ENCODE peak calls at places on chromosomes 3 and 15, in ten cellular contexts. One of them, this sample, is unnamed.

GRCh38 chr3:197339841-197340520 is 41.6 kb upstream of the DLG1 start:
- DNase-seq in brain microvascular endothelial cell: peak
- DNase-seq in IMR-90: peak
- DNase-seq in AG04449: no peak
- DNase-seq in CD8-positive, alpha-beta T cell: no peak
- DNase-seq in epithelial cell of proximal tubule: no peak
- DNase-seq in tibial artery: peak
- DNase-seq in stomach: no peak
- DNase-seq in HepG2: peak
- DNase-seq in cardiac fibroblast: peak
- DNase-seq in this sample: no peak

GRCh38 chr3:143771258-143771657 is 77.0 kb downstream of the SLC9A9 start:
- DNase-seq in brain microvascular endothelial cell: no peak
- DNase-seq in IMR-90: no peak
- DNase-seq in AG04449: no peak
- DNase-seq in CD8-positive, alpha-beta T cell: no peak
- DNase-seq in epithelial cell of proximal tubule: no peak
- DNase-seq in tibial artery: no peak
- DNase-seq in stomach: no peak
- DNase-seq in HepG2: no peak
- DNase-seq in cardiac fibroblast: peak
- DNase-seq in this sample: no peak

GRCh38 chr3:17290894-17291293 is 406.1 kb downstream of the PLCL2 start:
- DNase-seq in brain microvascular endothelial cell: no peak
- DNase-seq in IMR-90: no peak
- DNase-seq in AG04449: no peak
- DNase-seq in CD8-positive, alpha-beta T cell: no peak
- DNase-seq in epithelial cell of proximal tubule: no peak
- DNase-seq in tibial artery: no peak
- DNase-seq in stomach: no peak
- DNase-seq in HepG2: no peak
- DNase-seq in cardiac fibroblast: peak
- DNase-seq in this sample: peak

GRCh38 chr3:182795383-182795782 is 2.1 kb downstream of the ATP11B start:
- DNase-seq in brain microvascular endothelial cell: no peak
- DNase-seq in IMR-90: no peak
- DNase-seq in AG04449: no peak
- DNase-seq in CD8-positive, alpha-beta T cell: peak
- DNase-seq in epithelial cell of proximal tubule: no peak
- DNase-seq in tibial artery: no peak
- DNase-seq in stomach: no peak
- DNase-seq in HepG2: no peak
- DNase-seq in cardiac fibroblast: peak
- DNase-seq in this sample: no peak

GRCh38 chr15:77305953-77306352 is 114.0 kb downstream of the PEAK1 start:
- DNase-seq in brain microvascular endothelial cell: no peak
- DNase-seq in IMR-90: no peak
- DNase-seq in AG04449: no peak
- DNase-seq in CD8-positive, alpha-beta T cell: no peak
- DNase-seq in epithelial cell of proximal tubule: no peak
- DNase-seq in tibial artery: no peak
- DNase-seq in stomach: no peak
- DNase-seq in HepG2: no peak
- DNase-seq in cardiac fibroblast: no peak
- DNase-seq in this sample: no peak

GRCh38 chr3:101719604-101720185 is 4.7 kb upstream of the CEP97 start:
- DNase-seq in brain microvascular endothelial cell: no peak
- DNase-seq in IMR-90: no peak
- DNase-seq in AG04449: no peak
- DNase-seq in CD8-positive, alpha-beta T cell: no peak
- DNase-seq in epithelial cell of proximal tubule: no peak
- DNase-seq in tibial artery: no peak
- DNase-seq in stomach: no peak
- DNase-seq in HepG2: no peak
- DNase-seq in cardiac fibroblast: peak
- DNase-seq in this sample: no peak

GRCh38 chr3:111748132-111748531 is 110.9 kb upstream of the PHLDB2 start:
- DNase-seq in brain microvascular endothelial cell: no peak
- DNase-seq in IMR-90: no peak
- DNase-seq in AG04449: no peak
- DNase-seq in CD8-positive, alpha-beta T cell: no peak
- DNase-seq in epithelial cell of proximal tubule: no peak
- DNase-seq in tibial artery: no peak
- DNase-seq in stomach: no peak
- DNase-seq in HepG2: no peak
- DNase-seq in cardiac fibroblast: no peak
- DNase-seq in this sample: no peak

GRCh38 chr3:54087581-54088410 is 34.6 kb upstream of the CACNA2D3 start:
- DNase-seq in brain microvascular endothelial cell: no peak
- DNase-seq in IMR-90: no peak
- DNase-seq in AG04449: no peak
- DNase-seq in CD8-positive, alpha-beta T cell: no peak
- DNase-seq in epithelial cell of proximal tubule: no peak
- DNase-seq in tibial artery: no peak
- DNase-seq in stomach: no peak
- DNase-seq in HepG2: no peak
- DNase-seq in cardiac fibroblast: no peak
- DNase-seq in this sample: no peak

GRCh38 chr3:123652346-123652984 is 67.6 kb upstream of the HACD2 start:
- DNase-seq in brain microvascular endothelial cell: peak
- DNase-seq in IMR-90: peak
- DNase-seq in AG04449: no peak
- DNase-seq in CD8-positive, alpha-beta T cell: no peak
- DNase-seq in epithelial cell of proximal tubule: no peak
- DNase-seq in tibial artery: peak
- DNase-seq in stomach: peak
- DNase-seq in HepG2: peak
- DNase-seq in cardiac fibroblast: peak
- DNase-seq in this sample: no peak
- TF ChIP-seq CTCF in brain microvascular endothelial cell: peak
- TF ChIP-seq CTCF in IMR-90: peak
- TF ChIP-seq CTCF in AG04449: peak
- TF ChIP-seq CTCF in CD8-positive, alpha-beta T cell: no peak
- TF ChIP-seq CTCF in epithelial cell of proximal tubule: peak
- TF ChIP-seq CTCF in tibial artery: peak
- TF ChIP-seq CTCF in stomach: no peak
- TF ChIP-seq CTCF in HepG2: peak
- TF ChIP-seq CTCF in cardiac fibroblast: peak
- TF ChIP-seq CTCF in this sample: peak

GRCh38 chr15:75673426-75674247 is 25.9 kb downstream of the SNX33 start:
- DNase-seq in brain microvascular endothelial cell: peak
- DNase-seq in IMR-90: peak
- DNase-seq in AG04449: no peak
- DNase-seq in CD8-positive, alpha-beta T cell: no peak
- DNase-seq in epithelial cell of proximal tubule: no peak
- DNase-seq in tibial artery: peak
- DNase-seq in stomach: peak
- DNase-seq in HepG2: no peak
- DNase-seq in cardiac fibroblast: peak
- DNase-seq in this sample: peak

GRCh38 chr15:75671684-75672083 is 24.0 kb downstream of the SNX33 start:
- DNase-seq in brain microvascular endothelial cell: no peak
- DNase-seq in IMR-90: no peak
- DNase-seq in AG04449: no peak
- DNase-seq in CD8-positive, alpha-beta T cell: no peak
- DNase-seq in epithelial cell of proximal tubule: no peak
- DNase-seq in tibial artery: no peak
- DNase-seq in stomach: no peak
- DNase-seq in HepG2: no peak
- DNase-seq in cardiac fibroblast: peak
- DNase-seq in this sample: no peak

GRCh38 chr15:75672646-75673425 is 25.1 kb downstream of the SNX33 start:
- DNase-seq in brain microvascular endothelial cell: peak
- DNase-seq in IMR-90: peak
- DNase-seq in AG04449: peak
- DNase-seq in CD8-positive, alpha-beta T cell: no peak
- DNase-seq in epithelial cell of proximal tubule: no peak
- DNase-seq in tibial artery: peak
- DNase-seq in stomach: peak
- DNase-seq in HepG2: no peak
- DNase-seq in cardiac fibroblast: peak
- DNase-seq in this sample: peak

GRCh38 chr15:75674366-75674765 is 26.7 kb downstream of the SNX33 start:
- DNase-seq in brain microvascular endothelial cell: no peak
- DNase-seq in IMR-90: no peak
- DNase-seq in AG04449: no peak
- DNase-seq in CD8-positive, alpha-beta T cell: no peak
- DNase-seq in epithelial cell of proximal tubule: no peak
- DNase-seq in tibial artery: no peak
- DNase-seq in stomach: no peak
- DNase-seq in HepG2: no peak
- DNase-seq in cardiac fibroblast: no peak
- DNase-seq in this sample: no peak

DNA sequence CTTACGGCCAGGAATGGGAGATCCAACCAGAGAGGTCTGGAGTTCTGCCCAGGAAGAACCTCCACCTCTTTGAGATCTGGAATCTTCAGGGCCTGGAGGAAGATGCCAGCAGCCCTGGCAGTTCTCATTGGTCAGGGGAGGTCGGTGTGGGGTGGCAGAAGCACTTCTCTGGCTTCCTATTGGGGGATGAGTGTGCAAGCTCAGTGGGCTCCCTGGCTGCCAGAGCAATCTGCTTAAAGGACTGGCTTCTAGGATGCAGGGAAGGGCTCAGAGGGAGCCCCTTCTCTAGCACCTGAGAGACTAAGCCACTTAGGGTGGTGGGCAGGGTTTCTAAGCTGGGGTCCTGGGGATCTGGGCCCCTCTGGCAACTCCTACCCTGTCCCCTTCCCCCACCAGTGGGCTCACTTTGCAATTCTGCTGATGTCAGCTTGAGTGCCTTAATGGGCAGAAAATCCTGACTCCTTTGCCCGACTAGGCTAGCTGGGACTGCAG is 24.4 kb downstream of the SNX33 start:
- DNase-seq in brain microvascular endothelial cell: no peak
- DNase-seq in IMR-90: no peak
- DNase-seq in AG04449: no peak
- DNase-seq in CD8-positive, alpha-beta T cell: no peak
- DNase-seq in epithelial cell of proximal tubule: no peak
- DNase-seq in tibial artery: peak
- DNase-seq in stomach: no peak
- DNase-seq in HepG2: no peak
- DNase-seq in cardiac fibroblast: no peak
- DNase-seq in this sample: no peak
- H3K4me3 ChIP-seq in brain microvascular endothelial cell: no peak
- H3K4me3 ChIP-seq in IMR-90: no peak
- H3K4me3 ChIP-seq in AG04449: no peak
- H3K4me3 ChIP-seq in CD8-positive, alpha-beta T cell: no peak
- H3K4me3 ChIP-seq in epithelial cell of proximal tubule: no peak
- H3K4me3 ChIP-seq in tibial artery: no peak
- H3K4me3 ChIP-seq in stomach: no peak
- H3K4me3 ChIP-seq in HepG2: no peak
- H3K4me3 ChIP-seq in cardiac fibroblast: no peak
- H3K4me3 ChIP-seq in this sample: no peak

GRCh38 chr15:33309602-33310276 is 1.0 kb upstream of the RYR3 start:
- DNase-seq in brain microvascular endothelial cell: no peak
- DNase-seq in IMR-90: no peak
- DNase-seq in AG04449: no peak
- DNase-seq in CD8-positive, alpha-beta T cell: no peak
- DNase-seq in epithelial cell of proximal tubule: no peak
- DNase-seq in tibial artery: peak
- DNase-seq in stomach: no peak
- DNase-seq in HepG2: no peak
- DNase-seq in cardiac fibroblast: peak
- DNase-seq in this sample: no peak
- TF ChIP-seq CTCF in brain microvascular endothelial cell: peak
- TF ChIP-seq CTCF in IMR-90: no peak
- TF ChIP-seq CTCF in AG04449: peak
- TF ChIP-seq CTCF in CD8-positive, alpha-beta T cell: no peak
- TF ChIP-seq CTCF in epithelial cell of proximal tubule: peak
- TF ChIP-seq CTCF in tibial artery: peak
- TF ChIP-seq CTCF in stomach: no peak
- TF ChIP-seq CTCF in HepG2: peak
- TF ChIP-seq CTCF in cardiac fibroblast: peak
- TF ChIP-seq CTCF in this sample: no peak

DNA sequence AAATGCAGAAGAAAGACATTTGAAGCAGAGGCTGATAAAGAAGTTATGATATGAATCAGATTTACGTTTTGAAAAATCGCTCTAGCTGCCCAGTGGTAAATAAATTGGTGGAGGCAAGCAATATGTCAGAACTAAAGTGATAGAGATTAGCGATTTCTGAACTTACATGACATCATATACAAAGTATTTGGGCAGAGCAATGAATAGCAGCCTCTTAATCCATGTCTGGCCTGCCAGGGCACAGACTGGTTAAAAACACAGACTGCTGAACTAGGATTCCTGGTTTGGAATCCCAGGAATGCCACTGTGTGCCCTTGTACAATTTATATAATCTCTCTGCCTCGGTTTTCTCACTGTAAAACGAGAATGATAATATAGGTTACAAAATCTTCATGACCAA is 243.1 kb upstream of the SETMAR start:
- DNase-seq in brain microvascular endothelial cell: no peak
- DNase-seq in IMR-90: no peak
- DNase-seq in AG04449: no peak
- DNase-seq in CD8-positive, alpha-beta T cell: no peak
- DNase-seq in epithelial cell of proximal tubule: no peak
- DNase-seq in tibial artery: no peak
- DNase-seq in stomach: no peak
- DNase-seq in HepG2: peak
- DNase-seq in cardiac fibroblast: no peak
- DNase-seq in this sample: peak
- H3K4me3 ChIP-seq in brain microvascular endothelial cell: no peak
- H3K4me3 ChIP-seq in IMR-90: no peak
- H3K4me3 ChIP-seq in AG04449: no peak
- H3K4me3 ChIP-seq in CD8-positive, alpha-beta T cell: no peak
- H3K4me3 ChIP-seq in epithelial cell of proximal tubule: no peak
- H3K4me3 ChIP-seq in tibial artery: no peak
- H3K4me3 ChIP-seq in stomach: no peak
- H3K4me3 ChIP-seq in HepG2: no peak
- H3K4me3 ChIP-seq in cardiac fibroblast: no peak
- H3K4me3 ChIP-seq in this sample: no peak

DNA sequence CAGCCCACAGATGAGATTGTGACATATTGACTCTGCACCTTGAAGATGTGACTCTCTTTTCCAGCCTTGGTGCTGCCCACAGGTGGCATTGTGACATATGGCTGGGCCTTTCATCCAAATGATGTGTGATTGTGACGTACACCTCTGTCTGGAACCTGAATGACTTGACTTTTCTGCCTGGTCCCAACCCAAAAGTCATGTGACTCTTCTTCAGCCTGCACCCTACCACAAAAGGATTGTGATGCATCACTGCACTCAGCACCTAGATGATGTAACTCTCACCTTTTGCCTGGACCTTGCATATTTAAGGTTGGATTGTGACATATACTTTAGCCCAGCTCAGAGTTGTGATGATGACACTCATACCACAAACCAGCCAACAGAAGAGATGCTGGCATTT is 204.5 kb downstream of the OCA2 start:
- DNase-seq in brain microvascular endothelial cell: no peak
- DNase-seq in IMR-90: no peak
- DNase-seq in AG04449: no peak
- DNase-seq in CD8-positive, alpha-beta T cell: no peak
- DNase-seq in epithelial cell of proximal tubule: no peak
- DNase-seq in tibial artery: no peak
- DNase-seq in stomach: no peak
- DNase-seq in HepG2: no peak
- DNase-seq in cardiac fibroblast: no peak
- DNase-seq in this sample: no peak
- TF ChIP-seq CTCF in brain microvascular endothelial cell: no peak
- TF ChIP-seq CTCF in IMR-90: no peak
- TF ChIP-seq CTCF in AG04449: no peak
- TF ChIP-seq CTCF in CD8-positive, alpha-beta T cell: no peak
- TF ChIP-seq CTCF in epithelial cell of proximal tubule: no peak
- TF ChIP-seq CTCF in tibial artery: no peak
- TF ChIP-seq CTCF in stomach: no peak
- TF ChIP-seq CTCF in HepG2: no peak
- TF ChIP-seq CTCF in cardiac fibroblast: no peak
- TF ChIP-seq CTCF in this sample: no peak

GRCh38 chr3:71752911-71753715 is 542 bp upstream of the GPR27 start:
- DNase-seq in brain microvascular endothelial cell: no peak
- DNase-seq in IMR-90: no peak
- DNase-seq in AG04449: no peak
- DNase-seq in CD8-positive, alpha-beta T cell: no peak
- DNase-seq in epithelial cell of proximal tubule: no peak
- DNase-seq in tibial artery: no peak
- DNase-seq in stomach: no peak
- DNase-seq in HepG2: no peak
- DNase-seq in cardiac fibroblast: no peak
- DNase-seq in this sample: no peak
- H3K4me3 ChIP-seq in brain microvascular endothelial cell: peak
- H3K4me3 ChIP-seq in IMR-90: no peak
- H3K4me3 ChIP-seq in AG04449: no peak
- H3K4me3 ChIP-seq in CD8-positive, alpha-beta T cell: peak
- H3K4me3 ChIP-seq in epithelial cell of proximal tubule: peak
- H3K4me3 ChIP-seq in tibial artery: peak
- H3K4me3 ChIP-seq in stomach: peak
- H3K4me3 ChIP-seq in HepG2: no peak
- H3K4me3 ChIP-seq in cardiac fibroblast: no peak
- H3K4me3 ChIP-seq in this sample: peak